ENCODE peak calls at places on chromosomes 16 and 17, in five cellular contexts. P is IMR-90, T is cardiac muscle cell, B is adrenal gland, E is brain microvascular endothelial cell. H is an unnamed sample.

GRCh38 chr17:4806770-4807533 is at the start of gene PLD2:
- DNase-seq in T (peak; percentile 94), P (peak; percentile 67), B (peak; percentile 79), E (peak; percentile 47), H (peak; percentile 55)

GRCh38 chr17:7932483-7932891 is 481 bp downstream of the CNTROB start:
- DNase-seq in E (peak; percentile 4), T (peak; percentile 41), B (peak; percentile 32), P (peak; percentile 21), H (no peak)

GRCh38 chr16:55661842-55662479 is 6.2 kb downstream of the SLC6A2 start:
- DNase-seq in P (no peak), E (no peak), B (no peak), T (no peak), H (peak; percentile 66)

GRCh38 chr17:41678907-41679739 is 9.6 kb upstream of the EIF1 start:
- DNase-seq in B (no peak), P (peak; percentile 28), E (no peak), T (no peak), H (peak; percentile 43)

GRCh38 chr16:81575834-81576233 is 131.2 kb downstream of the CMIP start:
- DNase-seq in B (no peak), E (no peak), T (no peak), P (no peak), H (no peak)

GRCh38 chr17:39169518-39169917 is 3.6 kb upstream of the ARL5C start:
- DNase-seq in B (no peak), P (no peak), T (no peak), E (no peak), H (no peak)

GRCh38 chr17:41970901-41971331 is 4.3 kb downstream of the CNP start:
- DNase-seq in P (no peak), T (no peak), B (no peak), E (no peak), H (no peak)

GRCh38 chr17:72004011-72004427 is 116.8 kb upstream of the SOX9 start:
- DNase-seq in T (no peak), P (no peak), E (no peak), B (peak; percentile 22), H (no peak)

GRCh38 chr17:77371117-77371887 is 230.5 kb downstream of the SEC14L1 start:
- DNase-seq in B (peak; percentile 28), P (peak; percentile 50), T (no peak), E (peak; percentile 61), H (peak; percentile 59)

DNA sequence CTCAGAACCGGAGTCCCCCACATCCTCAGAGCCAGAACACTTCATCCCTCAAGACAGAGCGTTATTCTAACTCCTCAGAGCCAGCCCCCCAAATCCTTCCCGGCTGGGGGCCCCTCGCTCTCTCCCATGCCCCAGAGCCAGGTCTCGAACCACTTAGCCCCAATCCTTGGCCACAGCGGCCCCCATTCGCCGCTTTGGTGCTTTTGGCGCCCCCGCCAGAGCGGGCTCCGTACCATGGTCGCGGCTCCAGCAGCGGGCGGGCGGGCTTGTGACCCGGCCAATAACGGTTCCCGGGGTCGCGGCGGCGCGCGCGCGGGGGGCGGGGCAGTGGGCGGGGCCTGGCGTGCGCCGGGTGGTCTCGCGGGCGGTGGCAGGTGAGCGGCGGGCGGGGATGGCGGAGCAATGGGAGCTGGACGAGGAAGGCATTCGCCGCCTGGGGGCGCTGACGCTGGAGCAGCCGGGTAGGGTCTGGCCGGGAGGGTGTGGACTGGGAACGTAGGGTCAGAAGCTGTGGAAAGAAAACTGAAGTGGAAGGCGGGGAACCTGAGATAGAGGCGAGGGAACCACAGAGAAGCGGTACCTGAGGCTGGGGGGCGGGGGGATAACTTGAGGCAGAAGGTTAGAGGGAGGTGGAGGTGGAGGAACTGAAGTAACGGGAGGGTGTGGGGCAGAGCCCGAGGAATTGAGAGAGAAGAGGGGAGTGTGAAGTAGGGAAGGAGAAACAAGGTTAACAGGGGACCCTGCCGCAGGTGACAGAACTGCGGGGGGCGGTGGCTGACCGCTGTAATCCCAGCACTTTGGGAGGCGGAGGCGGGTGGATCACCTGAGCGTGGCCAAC is at the start of the genes KCTD19 and LRRC36:
- DNase-seq in E (no peak), T (peak; percentile 90), P (no peak), B (peak; percentile 51), H (no peak)
- TF ChIP-seq CTCF in E (peak; percentile 63), T (peak; percentile 38), P (peak; percentile 45), B (peak; percentile 28), H (peak; percentile 51)

GRCh38 chr16:65959978-65960377 is 406.5 kb upstream of the CDH5 start:
- DNase-seq in T (no peak), B (no peak), E (no peak), P (no peak), H (no peak)

GRCh38 chr16:65961491-65962143 is 404.9 kb upstream of the CDH5 start:
- DNase-seq in E (no peak), P (peak; percentile 7), B (no peak), T (no peak), H (no peak)

GRCh38 chr16:65967376-65967775 is 399.1 kb upstream of the CDH5 start:
- DNase-seq in T (no peak), E (no peak), B (no peak), P (peak; percentile 45), H (peak; percentile 41)

GRCh38 chr16:65965632-65966031 is 400.9 kb upstream of the CDH5 start:
- DNase-seq in T (no peak), P (no peak), B (no peak), E (no peak), H (no peak)

DNA sequence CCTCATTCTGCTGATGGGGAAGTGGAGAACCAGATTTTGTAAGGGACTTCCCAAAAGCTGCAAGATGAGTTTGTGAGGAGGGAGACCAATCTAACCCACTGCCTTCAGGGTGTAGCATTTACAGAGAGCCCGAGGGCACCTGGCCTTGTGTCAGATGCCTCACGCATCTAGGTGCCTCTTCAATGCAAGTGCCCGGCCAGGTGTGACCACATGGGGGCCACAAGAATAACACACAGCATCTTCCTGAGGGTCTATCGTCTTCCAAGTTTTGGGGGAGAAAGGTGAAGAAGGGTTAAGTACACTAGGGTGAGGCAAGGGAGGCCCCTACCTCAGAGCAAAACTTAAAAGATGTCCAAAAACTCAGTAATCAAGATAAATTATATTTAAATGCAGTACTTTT is 401.7 kb upstream of the CDH5 start:
- DNase-seq in B (no peak), T (no peak), E (no peak), P (no peak), H (no peak)
- TF ChIP-seq CTCF in B (no peak), T (no peak), E (peak; percentile 27), P (no peak), H (peak; percentile 14)

GRCh38 chr17:17922198-17922901 is 49.9 kb downstream of the TOM1L2 start:
- DNase-seq in E (peak; percentile 22), B (no peak), P (no peak), T (peak; percentile 59), H (no peak)
- TF ChIP-seq CTCF in E (peak; percentile 9), B (no peak), P (no peak), T (no peak), H (no peak)

DNA sequence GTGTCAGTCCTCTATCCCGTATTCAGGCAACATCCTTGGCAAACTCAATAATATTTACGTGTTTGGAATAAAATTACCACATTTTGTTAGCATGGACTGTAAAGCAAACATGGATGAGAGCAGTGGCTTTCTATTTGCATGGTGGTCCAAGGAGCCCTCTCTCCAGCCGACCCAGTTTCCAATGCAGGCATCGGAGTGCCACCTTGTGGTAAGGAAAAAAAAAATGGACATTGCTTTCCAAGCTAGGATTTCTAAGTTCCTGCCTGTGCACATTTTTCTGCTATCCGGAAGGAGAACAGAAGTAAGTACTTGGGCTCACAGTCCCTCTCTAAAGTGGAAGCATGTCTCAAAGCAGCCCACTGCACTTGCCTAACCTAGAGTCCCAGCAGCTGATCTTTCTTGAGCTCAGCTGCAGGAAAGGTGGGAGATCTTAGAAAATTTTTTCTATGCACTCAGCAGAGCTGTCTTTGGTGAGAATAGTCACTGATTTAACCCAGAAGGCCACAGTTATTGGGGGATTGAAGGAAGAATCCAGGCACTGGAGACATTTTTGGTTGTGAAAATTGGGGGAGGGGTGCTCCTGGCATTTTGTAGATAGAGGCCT is 46.0 kb upstream of the ERCC4 start:
- DNase-seq in B (no peak), T (peak; percentile 70), P (peak; percentile 2), E (no peak), H (no peak)
- TF ChIP-seq CTCF in B (no peak), T (peak; percentile 54), P (peak; percentile 37), E (peak; percentile 50), H (peak; percentile 74)

GRCh38 chr16:27224271-27224737 is 21.0 kb downstream of the KDM8 start:
- DNase-seq in T (no peak), B (no peak), P (no peak), E (no peak), H (no peak)

GRCh38 chr16:27223701-27224100 is 20.4 kb downstream of the KDM8 start:
- DNase-seq in E (no peak), T (no peak), B (no peak), P (no peak), H (no peak)

GRCh38 chr16:27221576-27222498 is 18.5 kb downstream of the KDM8 start:
- DNase-seq in B (no peak), E (no peak), T (peak; percentile 29), P (peak; percentile 76), H (peak; percentile 44)

GRCh38 chr16:27222499-27223225 is 19.3 kb downstream of the KDM8 start:
- DNase-seq in P (peak; percentile 45), T (peak; percentile 30), E (no peak), B (peak; percentile 60), H (peak; percentile 75)

GRCh38 chr16:27223226-27223610 is 19.9 kb downstream of the KDM8 start:
- DNase-seq in B (no peak), P (no peak), E (no peak), T (no peak), H (no peak)
- TF ChIP-seq CTCF in B (no peak), P (no peak), E (peak; percentile 31), T (no peak), H (peak; percentile 51)

DNA sequence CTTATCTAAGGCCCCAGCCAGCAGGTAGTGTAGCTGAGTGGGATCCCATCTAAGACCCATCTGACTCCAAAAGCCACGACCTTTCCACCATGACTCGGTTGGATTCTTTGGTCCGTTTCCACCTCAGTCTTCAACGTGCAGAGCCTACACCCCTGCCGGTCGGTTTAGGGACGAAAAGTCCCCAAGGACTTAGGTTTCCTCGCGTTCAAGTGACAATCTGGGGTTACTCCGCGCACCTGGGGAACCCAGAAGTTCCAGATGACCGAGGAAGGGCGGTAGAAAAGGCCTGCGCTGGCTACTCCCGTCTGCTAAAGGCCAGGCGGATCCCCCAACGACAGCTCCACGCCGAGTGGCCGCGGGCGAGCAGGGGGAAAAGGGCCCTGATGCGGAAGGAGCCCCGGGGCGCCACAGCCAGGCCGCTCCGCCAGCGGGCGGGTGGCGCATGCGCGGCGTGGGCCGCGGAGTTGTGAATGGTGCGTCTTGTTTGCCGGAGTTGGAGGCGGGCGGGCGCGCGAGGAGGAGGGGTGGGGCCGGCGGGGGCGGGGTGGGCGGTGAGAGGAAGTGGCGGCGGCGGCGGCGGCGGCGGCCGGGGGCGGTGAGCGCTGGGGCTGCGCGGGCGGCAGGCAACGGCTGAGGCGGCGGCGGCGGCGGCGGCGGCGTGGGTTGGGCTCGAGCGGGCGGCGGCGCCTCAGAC is at the start of gene CBFB:
- DNase-seq in T (peak; percentile 94), E (peak; percentile 85), P (peak; percentile 89), B (peak; percentile 92), H (peak; percentile 90)
- TF ChIP-seq CTCF in T (no peak), E (peak; percentile 20), P (peak; percentile 1), B (peak; percentile 12), H (peak; percentile 26)

H was measured in HFFc6.